ENCODE peak calls at places on chromosomes 6 and 20, in four cellular contexts. I is K562, O is H1, D is HepG2. Q is an unnamed sample.

GRCh38 chr6:125918681-125919566 is 37.6 kb upstream of the HINT3 start:
- DNase-seq in I (no peak), D (peak; percentile 97), O (no peak), Q (no peak)

GRCh38 chr20:13199279-13199678 is 21.8 kb upstream of the ISM1 start:
- DNase-seq in I (no peak), D (no peak), O (no peak), Q (no peak)

GRCh38 chr20:17024513-17025105 is 202.2 kb upstream of the PCSK2 start:
- DNase-seq in O (no peak), I (no peak), D (peak; percentile 84), Q (no peak)

GRCh38 chr20:10670521-10671220 is 3.1 kb downstream of the JAG1 start:
- DNase-seq in O (no peak), I (no peak), D (peak; percentile 47), Q (peak; percentile 41)

GRCh38 chr6:3233321-3233720 is 5.9 kb upstream of the TUBB2B start:
- DNase-seq in D (no peak), I (no peak), O (no peak), Q (no peak)

GRCh38 chr6:85641522-85641915 is 1.2 kb downstream of the SYNCRIP start:
- DNase-seq in I (peak; percentile 24), O (no peak), D (no peak), Q (no peak)

GRCh38 chr6:31293343-31293742 is 21.5 kb upstream of the HLA-C start:
- DNase-seq in O (no peak), I (no peak), D (peak; percentile 32), Q (no peak)

GRCh38 chr20:11907621-11908020 is 10.1 kb upstream of the BTBD3 start:
- DNase-seq in O (no peak), I (no peak), D (no peak), Q (no peak)

DNA sequence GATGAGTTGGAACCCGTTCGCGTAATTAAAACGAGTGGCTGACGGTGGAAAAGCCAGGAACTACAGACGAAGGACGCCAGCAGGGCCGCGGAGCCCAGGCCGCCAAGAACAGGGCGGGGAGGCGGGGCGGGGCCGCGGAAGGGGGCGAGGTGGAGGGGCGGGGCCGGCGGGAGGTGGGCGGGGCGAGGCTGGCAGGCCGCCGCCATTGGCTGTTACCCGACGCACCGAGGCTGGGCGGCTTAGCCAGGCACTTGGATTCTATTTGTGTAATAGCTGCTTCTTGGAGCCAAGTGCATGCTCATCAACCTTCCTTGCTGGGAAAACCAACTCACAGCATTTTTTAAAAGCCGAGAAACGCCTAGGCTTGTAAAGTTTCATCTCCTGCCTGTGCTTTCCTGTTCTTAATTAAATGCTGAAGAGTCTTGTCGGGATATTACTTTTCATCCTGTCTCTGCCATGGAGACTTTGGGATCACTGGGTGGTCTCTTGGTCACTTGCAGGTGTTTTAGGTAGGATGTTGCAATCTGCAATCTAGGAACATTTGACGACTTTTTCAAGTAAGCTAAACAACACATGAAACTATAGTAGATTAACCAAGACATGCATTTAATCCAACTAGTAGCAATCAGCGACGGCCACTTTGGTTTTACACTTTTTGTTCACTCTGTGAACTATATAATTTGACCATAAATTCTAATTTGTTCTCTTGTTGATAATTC is 245.0 kb downstream of the ARID1B start:
- DNase-seq in O (peak; percentile 71), D (peak; percentile 71), I (peak; percentile 91), Q (peak; percentile 77)
- TF ChIP-seq POLR2A in O (no peak), D (no peak), I (no peak), Q (no peak)

GRCh38 chr6:57252137-57252536 is 30.0 kb upstream of the RAB23 start:
- DNase-seq in O (no peak), D (no peak), I (no peak), Q (no peak)

GRCh38 chr6:57254055-57254717 is 32.1 kb upstream of the RAB23 start:
- DNase-seq in I (no peak), O (no peak), D (peak; percentile 27), Q (no peak)

GRCh38 chr6:57255451-57256181 is 33.5 kb upstream of the RAB23 start:
- DNase-seq in I (no peak), D (no peak), O (no peak), Q (no peak)

GRCh38 chr6:57250348-57250747 is 28.2 kb upstream of the RAB23 start:
- DNase-seq in O (no peak), I (no peak), D (no peak), Q (no peak)

DNA sequence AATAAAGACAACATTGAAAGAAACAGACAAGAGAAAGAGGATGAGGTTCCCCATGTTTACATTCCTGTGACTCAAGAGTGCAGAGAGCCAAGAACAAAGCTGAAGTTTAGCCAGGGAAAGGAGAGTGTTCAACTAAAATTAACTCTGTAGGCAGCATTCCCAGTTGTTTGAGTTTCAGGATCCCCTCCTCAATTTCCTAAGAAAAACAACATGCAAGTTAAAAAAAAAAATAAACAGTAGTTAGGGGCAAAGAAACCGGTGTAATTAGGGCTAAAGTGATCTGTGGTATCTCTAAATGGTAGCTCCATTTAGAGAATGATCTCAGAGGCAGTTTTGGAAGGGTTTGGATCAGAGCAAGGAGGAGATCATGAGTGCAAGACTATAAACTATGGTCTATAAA is 30.9 kb upstream of the RAB23 start:
- DNase-seq in O (no peak), I (no peak), D (no peak), Q (no peak)
- TF ChIP-seq TAF1 in O (no peak), I (no peak), D (no peak), Q (no peak)

GRCh38 chr20:57415791-57416190 is 24.6 kb downstream of the RBM38 start:
- DNase-seq in O (no peak), I (peak; percentile 56), D (no peak), Q (no peak)
- TF ChIP-seq POLR2AphosphoS5 in O (no peak), I (no peak), D (no peak), Q (no peak)

GRCh38 chr20:23361108-23361650 is 803 bp upstream of the GZF1 start:
- DNase-seq in D (peak; percentile 74), O (no peak), I (peak; percentile 52), Q (no peak)
- TF ChIP-seq POLR2A in D (no peak), O (no peak), I (no peak), Q (no peak)

DNA sequence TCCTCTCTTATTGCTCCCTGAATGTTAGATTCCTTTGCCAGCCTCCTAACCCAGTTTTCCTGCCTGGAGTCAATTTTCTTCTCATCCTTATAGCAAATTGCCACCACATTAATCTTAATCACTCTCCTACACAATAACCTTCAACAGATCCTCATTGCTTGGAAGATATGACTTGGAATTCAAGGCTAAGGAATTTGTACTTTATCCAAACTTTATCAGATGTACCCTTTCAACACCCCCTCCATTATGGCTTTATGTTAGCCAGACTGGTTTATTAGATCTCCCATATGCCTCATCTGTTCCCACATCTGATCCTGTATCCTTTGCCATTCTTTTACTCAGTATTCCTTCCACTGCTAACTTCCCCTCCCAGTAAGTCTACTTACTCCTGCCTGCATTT is 3.9 kb upstream of the FRK start:
- DNase-seq in I (no peak), D (no peak), O (no peak), Q (no peak)
- TF ChIP-seq TAF1 in I (no peak), D (no peak), O (no peak), Q (no peak)